ENCODE peak calls at places on chromosomes 3 and 15, in seven cellular contexts. C is AG04449, U is OCI-LY7, J is dorsolateral prefrontal cortex, G is cardiac fibroblast, V is mammary epithelial cell, W is hepatocyte. K is an unnamed sample.
A peak's percentile ranks its signal among the peaks of the same experiment; 100 is the strongest.

GRCh38 chr3:141191097-141191749 is 40.4 kb upstream of the PXYLP1 start:
- DNase-seq in C (no peak), U (no peak), J (no peak), G (peak; percentile 42), V (peak; percentile 45), W (no peak), K (peak; percentile 43)

GRCh38 chr15:65869954-65870871 is 922 bp downstream of the RAB11A start:
- DNase-seq in C (no peak), U (peak; percentile 41), J (peak; percentile 44), G (peak; percentile 37), V (peak; percentile 65), W (peak; percentile 65), K (peak; percentile 47)

GRCh38 chr3:128784228-128784627 is 58.2 kb downstream of the RAB7A start:
- DNase-seq in C (no peak), U (peak; percentile 22), J (peak; percentile 69), G (no peak), V (no peak), W (peak; percentile 39), K (peak; percentile 49)

GRCh38 chr3:22450785-22451400 is 699.9 kb upstream of the ZNF385D start:
- DNase-seq in C (no peak), U (no peak), J (no peak), G (no peak), V (no peak), W (no peak), K (no peak)

GRCh38 chr15:85318048-85318731 is 62.2 kb upstream of the AKAP13 start:
- DNase-seq in C (peak; percentile 76), U (peak; percentile 39), J (no peak), G (peak; percentile 94), V (peak; percentile 90), W (peak; percentile 38), K (peak; percentile 64)

GRCh38 chr3:20344400-20344959 is 158.5 kb upstream of the SGO1 start:
- DNase-seq in C (no peak), U (no peak), J (no peak), G (no peak), V (no peak), W (no peak), K (no peak)

GRCh38 chr15:72588096-72588495 is 66.4 kb upstream of the GOLGA6B start:
- DNase-seq in C (no peak), U (no peak), J (no peak), G (no peak), V (no peak), W (no peak), K (no peak)

GRCh38 chr15:91866971-91867372 is 13.5 kb downstream of the SLCO3A1 start:
- DNase-seq in C (no peak), U (no peak), J (peak; percentile 69), G (peak; percentile 36), V (peak; percentile 88), W (no peak), K (peak; percentile 89)

GRCh38 chr3:97952280-97952679 is 20.0 kb downstream of the RIOX2 start:
- DNase-seq in C (no peak), U (no peak), J (no peak), G (peak; percentile 90), V (no peak), W (no peak), K (peak; percentile 78)

GRCh38 chr3:124439586-124439985 is 290.7 kb upstream of the UMPS start:
- DNase-seq in C (no peak), U (no peak), J (no peak), G (no peak), V (no peak), W (no peak), K (no peak)

GRCh38 chr3:106452096-106452495 is 583.3 kb upstream of the CBLB start:
- DNase-seq in C (no peak), U (no peak), J (no peak), G (no peak), V (no peak), W (no peak), K (no peak)

GRCh38 chr3:33360136-33360825 is 79.9 kb downstream of the UBP1 start:
- DNase-seq in C (peak; percentile 29), U (no peak), J (no peak), G (peak; percentile 93), V (peak; percentile 88), W (no peak), K (peak; percentile 54)

GRCh38 chr3:150874666-150875219 is 30.5 kb downstream of the MINDY4B start:
- DNase-seq in C (no peak), U (no peak), J (no peak), G (peak; percentile 14), V (no peak), W (no peak), K (no peak)

GRCh38 chr3:102532901-102533300 is 98.1 kb downstream of the ZPLD1 start:
- DNase-seq in C (no peak), U (peak; percentile 3), J (no peak), G (peak; percentile 29), V (no peak), W (no peak), K (no peak)

GRCh38 chr3:126959144-126959920 is 23.6 kb upstream of the PLXNA1 start:
- DNase-seq in C (no peak), U (no peak), J (peak; percentile 33), G (no peak), V (no peak), W (no peak), K (no peak)

GRCh38 chr3:133662256-133662773 is 574 bp upstream of the TOPBP1 start:
- DNase-seq in C (no peak), U (peak; percentile 51), J (no peak), G (peak; percentile 43), V (peak; percentile 60), W (peak; percentile 64), K (peak; percentile 41)

GRCh38 chr3:78839710-78840109 is 928.1 kb downstream of the ROBO1 start:
- DNase-seq in C (no peak), U (no peak), J (no peak), G (peak; percentile 27), V (no peak), W (no peak), K (no peak)

GRCh38 chr3:151404316-151404715 is 19.8 kb upstream of the P2RY12 start:
- DNase-seq in C (no peak), U (no peak), J (no peak), G (peak; percentile 31), V (peak; percentile 54), W (no peak), K (no peak)

GRCh38 chr3:171824824-171825221 is 14.5 kb upstream of the PLD1 start:
- DNase-seq in C (no peak), U (no peak), J (no peak), G (peak; percentile 79), V (no peak), W (no peak), K (peak; percentile 89)

GRCh38 chr3:183500349-183500748 is 55.2 kb downstream of the KLHL6 start:
- DNase-seq in C (no peak), U (no peak), J (no peak), G (no peak), V (no peak), W (no peak), K (no peak)

GRCh38 chr15:100943074-100943473 is 23.9 kb downstream of the LRRK1 start:
- DNase-seq in C (no peak), U (peak; percentile 30), J (no peak), G (peak; percentile 27), V (no peak), W (no peak), K (no peak)
- TF ChIP-seq CTCF in C (no peak), U (no peak), J (no peak), G (no peak), V (no peak), W (no peak), K (no peak)

GRCh38 chr3:156682963-156683362 is 8.6 kb downstream of the TIPARP start:
- DNase-seq in C (no peak), U (no peak), J (no peak), G (no peak), V (no peak), W (no peak), K (no peak)
- TF ChIP-seq CTCF in C (no peak), U (no peak), J (no peak), G (no peak), V (no peak), W (no peak), K (no peak)

DNA sequence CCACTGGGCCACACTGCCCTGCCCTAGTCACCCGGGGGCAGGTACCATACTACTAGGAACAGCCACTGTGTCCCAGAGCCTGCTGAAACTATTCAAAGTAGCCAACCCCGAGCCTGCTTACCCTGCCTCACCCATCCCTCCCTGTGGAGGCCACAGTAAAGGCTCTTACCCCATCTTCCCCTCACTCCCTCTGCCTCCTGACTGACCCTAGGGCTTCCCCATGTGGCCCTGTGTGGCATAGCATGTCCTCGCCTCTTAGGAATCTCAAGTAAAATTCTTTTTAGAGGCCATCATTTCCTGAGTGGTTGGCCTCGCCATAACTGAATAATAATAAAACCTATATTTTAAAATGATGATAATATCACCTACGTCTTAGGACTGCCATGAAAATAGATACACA is 112.2 kb upstream of the SLC6A11 start:
- DNase-seq in C (peak; percentile 7), U (peak; percentile 25), J (no peak), G (peak; percentile 50), V (peak; percentile 33), W (no peak), K (peak; percentile 42)
- TF ChIP-seq CTCF in C (peak; percentile 26), U (peak; percentile 73), J (peak; percentile 12), G (peak; percentile 45), V (peak; percentile 63), W (peak; percentile 15), K (peak; percentile 18)

DNA sequence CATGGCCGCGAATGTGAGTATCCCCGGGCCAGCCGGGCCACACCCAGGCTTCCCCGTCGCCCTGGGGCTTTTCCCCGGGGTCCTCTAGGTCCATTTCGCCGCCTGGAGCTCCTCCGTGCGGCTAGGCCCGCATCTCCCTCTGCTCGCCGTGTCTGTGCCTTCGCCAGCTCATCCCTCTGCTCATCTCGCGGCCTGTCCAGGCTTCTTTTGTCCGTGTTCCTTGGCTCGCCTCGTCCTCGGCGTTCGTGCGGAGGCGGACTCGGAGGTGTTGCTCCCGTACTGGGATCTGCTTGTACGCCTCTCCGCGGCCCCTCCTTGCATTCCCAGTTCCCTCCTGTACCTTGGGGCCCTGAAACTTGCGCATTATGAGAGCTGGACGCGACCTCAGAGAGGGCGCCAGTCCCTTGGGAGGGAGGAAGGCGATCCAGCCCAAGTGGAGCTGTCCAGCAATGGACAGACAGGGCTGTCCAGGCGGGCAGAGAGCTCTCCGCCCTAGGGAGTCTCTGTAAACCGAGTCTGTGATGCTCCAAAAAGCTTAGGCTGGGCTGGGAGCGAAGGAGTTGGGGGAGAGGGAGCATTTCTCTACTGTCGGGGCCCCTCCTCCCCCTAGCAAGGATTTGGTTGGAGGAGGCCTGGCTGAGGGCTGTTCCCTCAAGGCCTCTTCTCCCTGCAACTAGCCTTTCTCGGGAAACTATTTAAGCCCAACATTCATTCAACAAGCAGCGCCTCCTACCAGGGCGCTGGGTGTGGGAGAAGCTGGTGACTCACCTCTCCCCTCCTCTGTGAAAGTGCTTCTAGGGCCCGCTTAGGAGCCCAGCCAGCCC is 553 bp downstream of the TMEM43 start:
- DNase-seq in C (peak; percentile 86), U (peak; percentile 46), J (peak; percentile 82), G (peak; percentile 95), V (peak; percentile 94), W (peak; percentile 90), K (peak; percentile 97)
- TF ChIP-seq CTCF in C (peak; percentile 40), U (peak; percentile 14), J (no peak), G (no peak), V (peak; percentile 6), W (peak; percentile 14), K (peak; percentile 7)

GRCh38 chr3:137304313-137305056 is 346.7 kb downstream of the IL20RB start:
- DNase-seq in C (no peak), U (no peak), J (no peak), G (no peak), V (no peak), W (no peak), K (peak; percentile 1)
- TF ChIP-seq CTCF in C (no peak), U (no peak), J (no peak), G (no peak), V (no peak), W (no peak), K (no peak)

GRCh38 chr3:49013738-49014660 is 4.4 kb downstream of the DALRD3 start:
- DNase-seq in C (no peak), U (peak; percentile 69), J (no peak), G (peak; percentile 58), V (peak; percentile 41), W (peak; percentile 67), K (peak; percentile 61)
- TF ChIP-seq CTCF in C (peak; percentile 70), U (peak; percentile 82), J (peak; percentile 30), G (peak; percentile 75), V (peak; percentile 77), W (peak; percentile 48), K (peak; percentile 55)

K was measured in MCF 10A.